ENCODE peak calls at places on chromosomes 11 and 22, in six cellular contexts. Q, V, X, R, B and S are unnamed samples.
A peak's percentile ranks its signal among the peaks of the same experiment; 100 is the strongest.

GRCh38 chr11:1773711-1774550 is 10.2 kb upstream of the CTSD start:
- DNase-seq in X (no peak), B (no peak), V (no peak), R (no peak), Q (no peak), S (no peak)

GRCh38 chr11:90228056-90228455 is 5.2 kb upstream of the CHORDC1 start:
- DNase-seq in Q (no peak), B (no peak), V (no peak), R (no peak), X (no peak), S (no peak)

GRCh38 chr11:116605543-116605942 is 167.2 kb downstream of the BUD13 start:
- DNase-seq in V (no peak), Q (no peak), B (peak; percentile 76), X (no peak), R (peak; percentile 22), S (no peak)

GRCh38 chr22:47012589-47013365 is 250.3 kb downstream of the TBC1D22A start:
- DNase-seq in X (no peak), V (no peak), R (no peak), Q (no peak), B (peak; percentile 66), S (no peak)

GRCh38 chr11:134623711-134624110 is 211.7 kb upstream of the B3GAT1 start:
- DNase-seq in V (no peak), Q (no peak), B (peak; percentile 80), R (no peak), X (no peak), S (no peak)

GRCh38 chr11:125431009-125431408 is 65.1 kb downstream of the FEZ1 start:
- DNase-seq in X (no peak), B (peak; percentile 58), R (no peak), V (no peak), Q (no peak), S (no peak)

GRCh38 chr11:126716456-126717083 is 284.0 kb downstream of the KIRREL3 start:
- DNase-seq in X (peak; percentile 39), B (no peak), Q (peak; percentile 9), V (peak; percentile 10), R (no peak), S (no peak)

GRCh38 chr22:32612834-32613233 is 138.2 kb downstream of the FBXO7 start:
- DNase-seq in Q (no peak), V (no peak), R (no peak), B (no peak), X (no peak), S (no peak)

GRCh38 chr11:70628881-70629844 is 230.8 kb downstream of the CTTN start:
- DNase-seq in R (no peak), X (no peak), V (no peak), B (peak; percentile 92), Q (no peak), S (no peak)

GRCh38 chr11:121839821-121840220 is 276.2 kb downstream of the BLID start:
- DNase-seq in V (no peak), X (no peak), R (no peak), B (no peak), Q (peak; percentile 38), S (no peak)